ENCODE peak calls at places on chromosomes 5 and 9, in seven cellular contexts. I, O, M, G, H, F and C are unnamed samples.

GRCh38 chr5:150538007-150538917 is 30.3 kb downstream of the NDST1 start:
- DNase-seq in H (no peak), G (no peak), O (no peak), M (no peak), F (no peak), I (no peak), C (no peak)

GRCh38 chr9:124216474-124217176 is 41.1 kb upstream of the NEK6 start:
- DNase-seq in M (peak), O (peak), G (peak), H (peak), F (no peak), I (no peak), C (peak)

GRCh38 chr5:91296691-91297143 is 86.4 kb downstream of the ARRDC3 start:
- DNase-seq in F (no peak), I (no peak), G (no peak), M (no peak), H (no peak), O (no peak), C (no peak)

GRCh38 chr9:135353935-135354334 is 125.6 kb upstream of the PPP1R26 start:
- DNase-seq in H (no peak), M (no peak), I (no peak), G (no peak), F (no peak), O (no peak), C (no peak)

GRCh38 chr9:129109952-129110739 is 447 bp downstream of the CRAT start:
- DNase-seq in O (no peak), I (no peak), M (no peak), H (no peak), G (peak), F (no peak), C (no peak)

GRCh38 chr5:106321242-106321641 is 1349.5 kb downstream of the EFNA5 start:
- DNase-seq in O (no peak), G (no peak), F (no peak), H (no peak), M (no peak), I (no peak), C (no peak)

GRCh38 chr5:127400524-127400923 is 109.9 kb downstream of the MEGF10 start:
- DNase-seq in F (no peak), I (no peak), O (no peak), H (peak), G (no peak), M (no peak), C (no peak)

GRCh38 chr5:23318960-23319359 is 188.4 kb upstream of the PRDM9 start:
- DNase-seq in O (no peak), M (no peak), H (no peak), F (no peak), G (no peak), I (no peak), C (no peak)

GRCh38 chr5:160366230-160366629 is 4.2 kb downstream of the C1QTNF2 start:
- DNase-seq in M (no peak), G (no peak), O (no peak), F (no peak), I (no peak), H (no peak), C (no peak)

GRCh38 chr5:104189909-104190308 is 627.3 kb upstream of the NUDT12 start:
- DNase-seq in G (no peak), O (no peak), H (no peak), M (no peak), F (no peak), I (no peak), C (no peak)

GRCh38 chr9:21995652-21996275 is 1.2 kb downstream of the CDKN2B-AS1 start:
- DNase-seq in I (no peak), F (peak), M (peak), H (no peak), O (no peak), G (peak), C (peak)

GRCh38 chr5:6540111-6540830 is 91.6 kb downstream of the UBE2QL1 start:
- DNase-seq in F (no peak), O (no peak), H (no peak), G (no peak), I (no peak), M (no peak), C (no peak)

GRCh38 chr5:141821430-141821925 is 56.7 kb downstream of the PCDH1 start:
- DNase-seq in I (no peak), G (no peak), H (no peak), M (no peak), F (no peak), O (no peak), C (no peak)

GRCh38 chr9:94770344-94770743 is 43.8 kb downstream of the AOPEP start:
- DNase-seq in I (no peak), F (no peak), O (no peak), M (no peak), H (no peak), G (no peak), C (no peak)

GRCh38 chr9:121269030-121269887 is 1.3 kb downstream of the GSN start:
- DNase-seq in H (peak), F (no peak), O (no peak), G (peak), I (no peak), M (no peak), C (no peak)

GRCh38 chr5:61496406-61497307 is 164.6 kb downstream of the ZSWIM6 start:
- DNase-seq in I (no peak), M (no peak), H (no peak), O (no peak), G (no peak), F (no peak), C (no peak)

GRCh38 chr5:108564441-108564840 is 182.5 kb upstream of the FBXL17 start:
- DNase-seq in G (no peak), M (no peak), I (no peak), O (no peak), H (no peak), F (no peak), C (no peak)

GRCh38 chr9:98184326-98184725 is 8.1 kb downstream of the CORO2A start:
- DNase-seq in O (no peak), I (no peak), G (no peak), F (no peak), H (no peak), M (no peak), C (no peak)

GRCh38 chr5:105616599-105616998 is 2054.0 kb upstream of the NUDT12 start:
- DNase-seq in F (no peak), H (no peak), I (no peak), G (no peak), M (no peak), O (no peak), C (no peak)

GRCh38 chr9:15482146-15482545 is 28.6 kb downstream of the PSIP1 start:
- DNase-seq in G (no peak), O (no peak), H (no peak), F (no peak), M (no peak), I (no peak), C (no peak)

GRCh38 chr5:6772886-6773285 is 59.7 kb downstream of the TENT4A start:
- DNase-seq in H (no peak), O (no peak), G (no peak), I (no peak), F (no peak), M (no peak), C (no peak)

GRCh38 chr9:13140843-13141592 is 138.5 kb downstream of the MPDZ start:
- DNase-seq in O (no peak), H (no peak), I (no peak), G (no peak), M (no peak), F (no peak), C (no peak)

GRCh38 chr5:148383564-148384388 is at the start of gene FBXO38:
- DNase-seq in M (peak), I (peak), O (peak), H (peak), G (peak), F (peak), C (peak)

GRCh38 chr5:60649288-60649917 is 50.6 kb downstream of the DEPDC1B start:
- DNase-seq in O (no peak), G (no peak), H (peak), F (no peak), I (no peak), M (no peak), C (no peak)

GRCh38 chr9:124214116-124214515 is 43.6 kb upstream of the NEK6 start:
- DNase-seq in H (no peak), M (no peak), F (no peak), O (no peak), I (no peak), G (no peak), C (no peak)

GRCh38 chr9:79480639-79481038 is 91.1 kb upstream of the TLE4 start:
- DNase-seq in G (no peak), I (no peak), O (no peak), H (no peak), F (no peak), M (no peak), C (no peak)

GRCh38 chr5:57577432-57578175 is 95.0 kb upstream of the ACTBL2 start:
- DNase-seq in O (no peak), F (no peak), I (no peak), M (no peak), H (no peak), G (no peak), C (no peak)

GRCh38 chr9:132163457-132163875 is 1.6 kb downstream of the NTNG2 start:
- DNase-seq in M (no peak), H (no peak), O (no peak), F (no peak), G (no peak), I (no peak), C (no peak)

GRCh38 chr9:125961037-125961436 is 213.9 kb downstream of the PBX3 start:
- DNase-seq in H (no peak), M (no peak), F (no peak), O (no peak), G (no peak), I (no peak), C (no peak)

GRCh38 chr5:58258984-58259684 is 200.8 kb downstream of the PLK2 start:
- DNase-seq in H (no peak), M (no peak), I (no peak), O (no peak), G (no peak), F (no peak), C (no peak)

GRCh38 chr9:92147854-92148184 is 32.6 kb upstream of the SPTLC1 start:
- DNase-seq in M (no peak), H (no peak), F (no peak), O (no peak), G (no peak), I (no peak), C (no peak)

GRCh38 chr5:40904205-40904993 is 4.9 kb upstream of the C7 start:
- DNase-seq in F (peak), I (no peak), M (no peak), G (peak), O (no peak), H (peak), C (no peak)

GRCh38 chr5:55969956-55970355 is 24.8 kb downstream of the IL6ST start:
- DNase-seq in M (no peak), O (no peak), I (no peak), H (no peak), F (no peak), G (no peak), C (no peak)

GRCh38 chr9:134597041-134597913 is 44.3 kb upstream of the COL5A1 start:
- DNase-seq in H (no peak), F (no peak), I (no peak), O (no peak), G (no peak), M (no peak), C (no peak)

GRCh38 chr9:70554881-70555280 is 140.4 kb upstream of the KLF9 start:
- DNase-seq in O (no peak), H (peak), F (no peak), M (no peak), G (no peak), I (no peak), C (no peak)

GRCh38 chr5:157288405-157289163 is 22.7 kb downstream of the CYFIP2 start:
- DNase-seq in I (no peak), H (no peak), F (no peak), M (no peak), G (no peak), O (no peak), C (no peak)

GRCh38 chr9:89878687-89879086 is 273.9 kb downstream of the GADD45G start:
- DNase-seq in H (no peak), G (peak), M (no peak), I (no peak), O (no peak), F (peak), C (no peak)